ENCODE peak calls at places on chromosomes 3 and 15, in eight cellular contexts. P, N, U, K, E, B, Y and M are unnamed samples.

GRCh38 chr15:96337354-96337990 is 7.0 kb downstream of the NR2F2 start:
- DNase-seq in B (peak), P (no peak), E (peak), N (no peak), K (no peak), U (no peak), Y (peak), M (no peak)

GRCh38 chr3:23130406-23130805 is 72.7 kb upstream of the UBE2E2 start:
- DNase-seq in K (no peak), Y (no peak), N (no peak), B (no peak), U (no peak), P (no peak), E (no peak), M (no peak)

GRCh38 chr15:80999623-81000036 is 1.1 kb upstream of the TLNRD1 start:
- DNase-seq in P (no peak), N (no peak), Y (no peak), E (no peak), U (no peak), K (no peak), B (no peak), M (no peak)

GRCh38 chr15:82742134-82742533 is 32.5 kb upstream of the AP3B2 start:
- DNase-seq in N (no peak), Y (no peak), B (no peak), E (no peak), U (no peak), P (no peak), K (no peak), M (peak)

GRCh38 chr3:59131016-59131771 is 81.4 kb upstream of the CFAP20DC start:
- DNase-seq in K (no peak), Y (no peak), E (no peak), B (peak), U (no peak), N (no peak), P (no peak), M (peak)

GRCh38 chr15:59303136-59303535 is 69.5 kb downstream of the MYO1E start:
- DNase-seq in B (no peak), K (peak), E (no peak), N (no peak), U (no peak), P (no peak), Y (no peak), M (no peak)

GRCh38 chr3:101849714-101850326 is 506 bp downstream of the NFKBIZ start:
- DNase-seq in E (no peak), P (peak), K (peak), B (no peak), Y (no peak), N (peak), U (peak), M (peak)

GRCh38 chr3:174457758-174458157 is 401.4 kb upstream of the NAALADL2 start:
- DNase-seq in K (no peak), B (no peak), P (no peak), N (no peak), Y (no peak), E (no peak), U (no peak), M (no peak)

GRCh38 chr15:60651155-60651554 is 172.2 kb upstream of the ICE2 start:
- DNase-seq in P (no peak), E (no peak), U (no peak), B (no peak), Y (no peak), K (no peak), N (no peak), M (no peak)

GRCh38 chr15:40238481-40238926 is 359 bp upstream of the PAK6 start:
- DNase-seq in Y (peak), P (no peak), B (no peak), E (no peak), K (no peak), N (no peak), U (no peak), M (no peak)

GRCh38 chr3:188003188-188004171 is 150.5 kb upstream of the LPP start:
- DNase-seq in U (no peak), N (no peak), K (no peak), P (no peak), B (no peak), E (no peak), Y (no peak), M (no peak)

GRCh38 chr15:95025924-95026728 is 794.8 kb downstream of the MCTP2 start:
- DNase-seq in Y (no peak), P (no peak), E (peak), N (no peak), U (peak), K (no peak), B (peak), M (peak)